ENCODE peak calls at places on chromosomes 2 and 18, in four cellular contexts. One of them, this sample, is unnamed.
A peak's percentile ranks its signal among the peaks of the same experiment; 100 is the strongest.

GRCh38 chr2:179137191-179137590 is 87.3 kb upstream of the CCDC141 start:
- DNase-seq in amygdala: no peak
- DNase-seq in A172: no peak
- DNase-seq in EH: no peak
- DNase-seq in this sample: no peak

GRCh38 chr2:226835420-226835795 is 446 bp upstream of the RHBDD1 start:
- DNase-seq in amygdala: no peak
- DNase-seq in EH: no peak
- DNase-seq in A172: no peak
- DNase-seq in this sample: no peak

GRCh38 chr2:177221534-177221933 is 8.9 kb downstream of the HNRNPA3 start:
- DNase-seq in A172: no peak
- DNase-seq in amygdala: no peak
- DNase-seq in EH: no peak
- DNase-seq in this sample: no peak

GRCh38 chr2:142724713-142725349 is 152.6 kb upstream of the KYNU start:
- DNase-seq in EH: no peak
- DNase-seq in A172: no peak
- DNase-seq in amygdala: no peak
- DNase-seq in this sample: no peak

GRCh38 chr2:209388416-209389037 is 35.3 kb upstream of the MAP2 start:
- DNase-seq in amygdala: no peak
- DNase-seq in A172: no peak
- DNase-seq in EH: no peak
- DNase-seq in this sample: peak; percentile 13

GRCh38 chr2:120949957-120950590 is 214.4 kb downstream of the GLI2 start:
- DNase-seq in EH: no peak
- DNase-seq in A172: peak; percentile 31
- DNase-seq in amygdala: no peak
- DNase-seq in this sample: no peak

GRCh38 chr2:114068438-114068837 is 178.5 kb downstream of the ACTR3 start:
- DNase-seq in EH: peak; percentile 11
- DNase-seq in amygdala: no peak
- DNase-seq in A172: peak; percentile 23
- DNase-seq in this sample: no peak

GRCh38 chr2:143778981-143779380 is 649.8 kb downstream of the ARHGAP15 start:
- DNase-seq in EH: peak; percentile 68
- DNase-seq in amygdala: no peak
- DNase-seq in A172: no peak
- DNase-seq in this sample: no peak

GRCh38 chr2:190382851-190383250 is 25.3 kb upstream of the MFSD6 start:
- DNase-seq in amygdala: no peak
- DNase-seq in EH: peak; percentile 49
- DNase-seq in A172: peak; percentile 61
- DNase-seq in this sample: no peak

GRCh38 chr2:125364181-125364806 is 1291.7 kb upstream of the GYPC start:
- DNase-seq in amygdala: no peak
- DNase-seq in EH: no peak
- DNase-seq in A172: no peak
- DNase-seq in this sample: no peak

GRCh38 chr18:48545690-48546365 is 7.0 kb downstream of the CTIF start:
- DNase-seq in EH: peak; percentile 92
- DNase-seq in A172: peak; percentile 50
- DNase-seq in amygdala: peak; percentile 80
- DNase-seq in this sample: peak; percentile 88

GRCh38 chr2:182186132-182186735 is 200.6 kb downstream of the PPP1R1C start:
- DNase-seq in amygdala: no peak
- DNase-seq in A172: peak; percentile 41
- DNase-seq in EH: peak; percentile 50
- DNase-seq in this sample: no peak